ENCODE peak calls at places on chromosomes 1 and 21, in five cellular contexts. One of them, this sample, is unnamed.

GRCh38 chr21:25999935-26000582 is 170.5 kb downstream of the APP start:
- DNase-seq in breast epithelium: no peak
- DNase-seq in stomach: no peak
- DNase-seq in GM12892: no peak
- DNase-seq in body of pancreas: no peak
- DNase-seq in this sample: no peak

GRCh38 chr1:64092851-64093371 is 110.5 kb upstream of the UBE2U start:
- DNase-seq in body of pancreas: no peak
- DNase-seq in GM12892: no peak
- DNase-seq in breast epithelium: no peak
- DNase-seq in stomach: no peak
- DNase-seq in this sample: no peak

GRCh38 chr1:245991266-245991665 is 515.8 kb downstream of the SMYD3 start:
- DNase-seq in stomach: no peak
- DNase-seq in breast epithelium: no peak
- DNase-seq in GM12892: no peak
- DNase-seq in body of pancreas: no peak
- DNase-seq in this sample: no peak

GRCh38 chr1:161763522-161764098 is 2.5 kb upstream of the ATF6 start:
- DNase-seq in GM12892: no peak
- DNase-seq in stomach: peak
- DNase-seq in breast epithelium: no peak
- DNase-seq in body of pancreas: peak
- DNase-seq in this sample: peak

GRCh38 chr1:243620096-243620495 is 229.9 kb downstream of the AKT3 start:
- DNase-seq in stomach: no peak
- DNase-seq in body of pancreas: no peak
- DNase-seq in GM12892: no peak
- DNase-seq in breast epithelium: no peak
- DNase-seq in this sample: no peak

GRCh38 chr1:238409191-238409846 is 518.6 kb upstream of the ZP4 start:
- DNase-seq in GM12892: no peak
- DNase-seq in breast epithelium: no peak
- DNase-seq in stomach: no peak
- DNase-seq in body of pancreas: no peak
- DNase-seq in this sample: no peak

GRCh38 chr1:186091222-186091720 is 283.8 kb downstream of the TPR start:
- DNase-seq in GM12892: no peak
- DNase-seq in breast epithelium: no peak
- DNase-seq in body of pancreas: no peak
- DNase-seq in stomach: no peak
- DNase-seq in this sample: no peak

GRCh38 chr1:64163972-64164371 is 39.5 kb upstream of the UBE2U start:
- DNase-seq in breast epithelium: no peak
- DNase-seq in stomach: no peak
- DNase-seq in body of pancreas: no peak
- DNase-seq in GM12892: no peak
- DNase-seq in this sample: no peak

GRCh38 chr1:224894915-224895314 is 34.6 kb upstream of the DNAH14 start:
- DNase-seq in body of pancreas: no peak
- DNase-seq in breast epithelium: no peak
- DNase-seq in stomach: no peak
- DNase-seq in GM12892: no peak
- DNase-seq in this sample: no peak

GRCh38 chr1:201525196-201525778 is 13.6 kb upstream of the NAV1 start:
- DNase-seq in body of pancreas: no peak
- DNase-seq in breast epithelium: no peak
- DNase-seq in stomach: no peak
- DNase-seq in GM12892: no peak
- DNase-seq in this sample: no peak

GRCh38 chr1:227357229-227358078 is 39.2 kb upstream of the CDC42BPA start:
- DNase-seq in stomach: peak
- DNase-seq in body of pancreas: peak
- DNase-seq in breast epithelium: no peak
- DNase-seq in GM12892: no peak
- DNase-seq in this sample: peak

GRCh38 chr21:38272215-38272614 is 15.4 kb downstream of the KCNJ15 start:
- DNase-seq in stomach: no peak
- DNase-seq in GM12892: no peak
- DNase-seq in body of pancreas: no peak
- DNase-seq in breast epithelium: no peak
- DNase-seq in this sample: no peak

GRCh38 chr1:222105861-222106260 is 364.0 kb upstream of the DUSP10 start:
- DNase-seq in breast epithelium: no peak
- DNase-seq in stomach: no peak
- DNase-seq in body of pancreas: no peak
- DNase-seq in GM12892: no peak
- DNase-seq in this sample: no peak

GRCh38 chr21:38716942-38717341 is 88.8 kb upstream of the ETS2 start:
- DNase-seq in stomach: no peak
- DNase-seq in breast epithelium: no peak
- DNase-seq in GM12892: no peak
- DNase-seq in body of pancreas: no peak
- DNase-seq in this sample: no peak

GRCh38 chr1:218347316-218347712 is 2.2 kb downstream of the TGFB2 start:
- DNase-seq in GM12892: no peak
- DNase-seq in stomach: no peak
- DNase-seq in body of pancreas: no peak
- DNase-seq in breast epithelium: no peak
- DNase-seq in this sample: no peak

GRCh38 chr1:219465247-219466093 is 147.4 kb downstream of the ZC3H11B start:
- DNase-seq in body of pancreas: no peak
- DNase-seq in GM12892: no peak
- DNase-seq in stomach: no peak
- DNase-seq in breast epithelium: no peak
- DNase-seq in this sample: no peak

GRCh38 chr21:30194701-30195299 is 21.1 kb downstream of the CLDN8 start:
- DNase-seq in body of pancreas: peak
- DNase-seq in breast epithelium: no peak
- DNase-seq in GM12892: no peak
- DNase-seq in stomach: no peak
- DNase-seq in this sample: peak

DNA sequence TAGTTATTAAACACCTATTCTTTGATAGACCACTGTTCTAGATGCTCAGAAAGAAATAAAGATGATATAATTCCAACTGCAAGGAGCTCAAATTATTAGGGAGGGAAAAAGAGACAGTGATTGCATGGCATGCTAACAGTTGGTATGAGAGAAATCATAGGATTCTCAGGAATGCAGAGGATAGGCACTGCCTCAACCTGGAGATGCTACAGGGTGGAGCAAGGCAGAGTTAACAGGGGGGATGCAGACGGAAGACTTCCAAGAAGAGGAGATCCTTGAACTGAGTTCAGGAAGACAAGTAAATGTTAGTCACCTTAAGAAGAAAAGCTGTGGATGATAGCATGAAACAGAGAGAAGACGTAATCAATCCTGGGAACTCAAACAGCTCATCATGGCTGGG is 123.7 kb downstream of the DAB1 start:
- DNase-seq in body of pancreas: no peak
- DNase-seq in breast epithelium: no peak
- DNase-seq in GM12892: no peak
- DNase-seq in stomach: no peak
- DNase-seq in this sample: no peak
- TF ChIP-seq POLR2A in body of pancreas: no peak
- TF ChIP-seq POLR2A in breast epithelium: no peak
- TF ChIP-seq POLR2A in GM12892: no peak
- TF ChIP-seq POLR2A in stomach: no peak
- TF ChIP-seq POLR2A in this sample: no peak

GRCh38 chr1:159791461-159791860 is 10.7 kb downstream of the DUSP23 start:
- DNase-seq in GM12892: no peak
- DNase-seq in breast epithelium: no peak
- DNase-seq in stomach: no peak
- DNase-seq in body of pancreas: no peak
- DNase-seq in this sample: no peak
- TF ChIP-seq POLR2A in GM12892: no peak
- TF ChIP-seq POLR2A in breast epithelium: no peak
- TF ChIP-seq POLR2A in stomach: no peak
- TF ChIP-seq POLR2A in body of pancreas: no peak
- TF ChIP-seq POLR2A in this sample: no peak

GRCh38 chr1:172723251-172723650 is 64.3 kb downstream of the FASLG start:
- DNase-seq in body of pancreas: no peak
- DNase-seq in GM12892: no peak
- DNase-seq in stomach: no peak
- DNase-seq in breast epithelium: no peak
- DNase-seq in this sample: no peak

GRCh38 chr1:172727275-172727674 is 68.4 kb downstream of the FASLG start:
- DNase-seq in breast epithelium: no peak
- DNase-seq in body of pancreas: no peak
- DNase-seq in GM12892: no peak
- DNase-seq in stomach: no peak
- DNase-seq in this sample: peak

GRCh38 chr1:172727956-172728603 is 69.2 kb downstream of the FASLG start:
- DNase-seq in body of pancreas: no peak
- DNase-seq in breast epithelium: no peak
- DNase-seq in stomach: no peak
- DNase-seq in GM12892: no peak
- DNase-seq in this sample: peak

GRCh38 chr1:172726740-172727139 is 67.8 kb downstream of the FASLG start:
- DNase-seq in GM12892: no peak
- DNase-seq in body of pancreas: no peak
- DNase-seq in breast epithelium: no peak
- DNase-seq in stomach: no peak
- DNase-seq in this sample: no peak

GRCh38 chr1:172724746-172725613 is 66.1 kb downstream of the FASLG start:
- DNase-seq in stomach: no peak
- DNase-seq in breast epithelium: no peak
- DNase-seq in body of pancreas: no peak
- DNase-seq in GM12892: no peak
- DNase-seq in this sample: no peak
- TF ChIP-seq POLR2A in stomach: no peak
- TF ChIP-seq POLR2A in breast epithelium: no peak
- TF ChIP-seq POLR2A in body of pancreas: no peak
- TF ChIP-seq POLR2A in GM12892: no peak
- TF ChIP-seq POLR2A in this sample: no peak

GRCh38 chr1:247008406-247008799 is 546 bp upstream of the ZNF695 start:
- DNase-seq in body of pancreas: no peak
- DNase-seq in stomach: no peak
- DNase-seq in GM12892: no peak
- DNase-seq in breast epithelium: no peak
- DNase-seq in this sample: no peak

GRCh38 chr1:247013391-247013790 is 5.5 kb upstream of the ZNF695 start:
- DNase-seq in stomach: no peak
- DNase-seq in GM12892: no peak
- DNase-seq in body of pancreas: no peak
- DNase-seq in breast epithelium: no peak
- DNase-seq in this sample: no peak

DNA sequence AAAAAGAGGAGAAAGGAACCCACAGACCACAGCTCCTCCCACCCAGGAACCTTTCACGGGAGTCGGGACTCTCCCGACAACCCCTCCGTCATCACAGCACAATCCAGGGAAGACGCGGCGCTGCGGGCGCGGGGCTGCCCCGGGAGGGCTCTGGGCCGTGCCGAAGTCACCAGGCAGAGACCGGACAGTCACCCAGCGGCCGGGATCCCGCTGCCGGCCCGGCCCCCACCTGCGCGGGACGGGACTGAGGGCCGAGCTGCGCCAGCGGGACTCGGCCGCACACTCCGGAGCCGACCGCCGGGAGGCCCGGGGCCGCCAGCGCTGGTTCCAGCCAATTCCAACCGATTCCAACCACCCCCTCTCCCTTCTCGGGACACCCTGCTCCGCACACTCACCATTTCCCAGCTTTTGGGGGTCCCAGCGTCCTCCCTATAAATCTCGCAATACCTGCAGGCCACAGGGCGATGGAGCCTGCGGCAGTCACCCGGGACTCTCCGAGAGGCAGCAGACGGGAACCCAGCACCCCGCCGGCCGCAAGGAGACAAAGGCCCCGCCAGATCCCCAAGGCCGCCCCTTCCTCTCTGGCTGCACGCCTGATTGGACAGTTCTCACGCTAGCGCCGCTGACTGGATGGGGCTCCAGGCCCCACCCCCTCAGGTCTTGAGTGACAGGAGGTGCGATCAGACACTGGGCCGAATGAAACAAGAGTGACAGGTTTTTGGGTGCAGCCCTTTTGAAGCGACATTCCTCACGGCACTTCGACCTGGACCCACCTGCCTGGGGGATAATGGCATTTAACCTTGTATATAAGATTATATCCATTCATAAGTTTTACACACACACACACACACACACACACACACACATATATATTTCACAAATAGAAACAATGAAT is at the start of gene ZNF695:
- DNase-seq in body of pancreas: peak
- DNase-seq in GM12892: peak
- DNase-seq in stomach: peak
- DNase-seq in breast epithelium: peak
- DNase-seq in this sample: peak
- TF ChIP-seq POLR2A in body of pancreas: no peak
- TF ChIP-seq POLR2A in GM12892: no peak
- TF ChIP-seq POLR2A in stomach: no peak
- TF ChIP-seq POLR2A in breast epithelium: no peak
- TF ChIP-seq POLR2A in this sample: peak

GRCh38 chr21:45289655-45290515 is 2.2 kb upstream of the POFUT2 start:
- DNase-seq in body of pancreas: no peak
- DNase-seq in GM12892: no peak
- DNase-seq in breast epithelium: peak
- DNase-seq in stomach: peak
- DNase-seq in this sample: no peak

GRCh38 chr21:45286671-45287437 is 841 bp downstream of the POFUT2 start:
- DNase-seq in body of pancreas: no peak
- DNase-seq in breast epithelium: peak
- DNase-seq in stomach: peak
- DNase-seq in GM12892: no peak
- DNase-seq in this sample: no peak

GRCh38 chr21:45289134-45289533 is 1.4 kb upstream of the POFUT2 start:
- DNase-seq in body of pancreas: no peak
- DNase-seq in GM12892: no peak
- DNase-seq in breast epithelium: peak
- DNase-seq in stomach: peak
- DNase-seq in this sample: no peak

GRCh38 chr21:45288441-45288841 is 746 bp upstream of the POFUT2 start:
- DNase-seq in body of pancreas: no peak
- DNase-seq in breast epithelium: peak
- DNase-seq in GM12892: no peak
- DNase-seq in stomach: peak
- DNase-seq in this sample: no peak

GRCh38 chr21:45287438-45288391 is at the start of gene POFUT2:
- DNase-seq in stomach: peak
- DNase-seq in breast epithelium: peak
- DNase-seq in GM12892: peak
- DNase-seq in body of pancreas: peak
- DNase-seq in this sample: peak
- TF ChIP-seq POLR2A in stomach: peak
- TF ChIP-seq POLR2A in breast epithelium: no peak
- TF ChIP-seq POLR2A in GM12892: peak
- TF ChIP-seq POLR2A in body of pancreas: peak
- TF ChIP-seq POLR2A in this sample: peak